ENCODE peak calls at places on chromosomes 11 and 22, in six cellular contexts. C, Z, N, M, J and R are unnamed samples.

GRCh38 chr22:22931557-22932270 is 44.1 kb downstream of the IGLL5 start:
- DNase-seq in J (no peak), C (no peak), N (no peak), M (no peak), Z (no peak), R (no peak)

GRCh38 chr22:39349506-39349966 is 255 bp upstream of the SYNGR1 start:
- DNase-seq in J (peak), N (peak), C (no peak), M (no peak), Z (no peak), R (no peak)

GRCh38 chr11:614583-615452 is 932 bp downstream of the IRF7 start:
- DNase-seq in Z (no peak), M (no peak), N (no peak), C (no peak), J (no peak), R (no peak)

GRCh38 chr22:41410311-41410751 is 28.6 kb downstream of the TEF start:
- DNase-seq in C (no peak), M (no peak), Z (no peak), J (no peak), N (peak), R (no peak)

GRCh38 chr11:63804259-63804658 is 9.0 kb upstream of the SPINDOC start:
- DNase-seq in C (no peak), M (no peak), J (no peak), N (no peak), Z (no peak), R (peak)

GRCh38 chr22:42286205-42286604 is 15.8 kb upstream of the TCF20 start:
- DNase-seq in Z (peak), C (no peak), M (no peak), J (no peak), N (no peak), R (no peak)

GRCh38 chr11:102010776-102011500 is 36.3 kb upstream of the CFAP300 start:
- DNase-seq in J (no peak), M (no peak), N (peak), Z (no peak), C (peak), R (peak)

GRCh38 chr11:118435233-118435892 is 929 bp upstream of the KMT2A start:
- DNase-seq in M (peak), Z (peak), J (peak), C (peak), N (peak), R (no peak)

GRCh38 chr22:49325531-49326395 is 501.9 kb downstream of the BRD1 start:
- DNase-seq in M (no peak), N (peak), Z (peak), C (no peak), J (no peak), R (no peak)

GRCh38 chr11:63760487-63761079 is 8.0 kb downstream of the ZFTA start:
- DNase-seq in C (no peak), Z (no peak), M (no peak), J (no peak), N (no peak), R (no peak)

GRCh38 chr11:125079151-125079877 is 16.2 kb downstream of the SLC37A2 start:
- DNase-seq in N (peak), C (no peak), J (no peak), M (no peak), Z (no peak), R (no peak)

GRCh38 chr11:47918882-47919495 is 61.4 kb upstream of the PTPRJ start:
- DNase-seq in M (no peak), J (no peak), C (no peak), N (peak), Z (no peak), R (no peak)

GRCh38 chr11:126341760-126342161 is 13.7 kb upstream of the ST3GAL4 start:
- DNase-seq in N (no peak), J (no peak), C (peak), Z (no peak), M (no peak), R (peak)

GRCh38 chr11:65355776-65356393 is 1.3 kb downstream of the TIGD3 start:
- DNase-seq in M (no peak), C (peak), J (no peak), N (peak), Z (no peak), R (no peak)

GRCh38 chr22:41922336-41922735 is 4.3 kb downstream of the TNFRSF13C start:
- DNase-seq in Z (no peak), J (no peak), M (no peak), C (no peak), N (no peak), R (no peak)

GRCh38 chr11:62961017-62961416 is 23.8 kb downstream of the SLC22A6 start:
- DNase-seq in Z (no peak), N (no peak), J (no peak), C (no peak), M (no peak), R (no peak)

GRCh38 chr22:30705710-30706651 is 11.3 kb downstream of the OSBP2 start:
- DNase-seq in Z (peak), J (no peak), M (peak), N (no peak), C (peak), R (no peak)

GRCh38 chr11:10540546-10540914 is 457 bp downstream of the RNF141 start:
- DNase-seq in M (no peak), C (no peak), J (no peak), Z (no peak), N (no peak), R (no peak)

GRCh38 chr11:102367364-102367763 is 20.4 kb downstream of the BIRC2 start:
- DNase-seq in J (no peak), N (no peak), M (no peak), C (no peak), Z (no peak), R (no peak)

GRCh38 chr22:35589071-35589735 is 27.9 kb downstream of the MB start:
- DNase-seq in J (no peak), N (no peak), C (peak), Z (no peak), M (no peak), R (peak)